ENCODE peak calls at places on chromosomes 11 and 22, in five cellular contexts. D is gastrocnemius medialis, G is A549, U is mucosa of descending colon, O is astrocyte of the spinal cord. B is an unnamed sample.

GRCh38 chr11:120569903-120570302 is 58.4 kb downstream of the GRIK4 start:
- DNase-seq in D (no peak), G (no peak), U (no peak), O (no peak), B (no peak)

GRCh38 chr11:102345923-102346322 is 1.1 kb upstream of the BIRC2 start:
- DNase-seq in D (no peak), G (no peak), U (no peak), O (peak), B (peak)

GRCh38 chr11:72856551-72857342 is 42.5 kb downstream of the ATG16L2 start:
- DNase-seq in D (no peak), G (no peak), U (no peak), O (peak), B (no peak)

GRCh38 chr11:11247576-11247975 is 105.5 kb downstream of the CSNK2A3 start:
- DNase-seq in D (no peak), G (no peak), U (no peak), O (no peak), B (no peak)

GRCh38 chr11:102846292-102846691 is 2.9 kb upstream of the MMP3 start:
- DNase-seq in D (no peak), G (no peak), U (no peak), O (no peak), B (no peak)

GRCh38 chr11:62535802-62536201 is 10.8 kb downstream of the AHNAK start:
- DNase-seq in D (no peak), G (no peak), U (no peak), O (no peak), B (no peak)

GRCh38 chr22:25388866-25389540 is 169.6 kb downstream of the CRYBB2 start:
- DNase-seq in D (no peak), G (no peak), U (peak), O (no peak), B (no peak)

GRCh38 chr22:17243524-17243923 is 24.3 kb upstream of the ADA2 start:
- DNase-seq in D (no peak), G (no peak), U (no peak), O (no peak), B (no peak)

GRCh38 chr11:2466869-2467694 is 22.3 kb downstream of the KCNQ1 start:
- DNase-seq in D (no peak), G (no peak), U (peak), O (no peak), B (no peak)

GRCh38 chr22:35537252-35537651 is 3.4 kb upstream of the RASD2 start:
- DNase-seq in D (no peak), G (no peak), U (no peak), O (no peak), B (no peak)

GRCh38 chr22:45867118-45867905 is 109.7 kb downstream of the WNT7B start:
- DNase-seq in D (no peak), G (no peak), U (no peak), O (no peak), B (peak)

GRCh38 chr22:30422481-30423295 is 2.9 kb upstream of the MTFP1 start:
- DNase-seq in D (peak), G (peak), U (peak), O (peak), B (no peak)

GRCh38 chr11:1924646-1925372 is 5.3 kb downstream of the TNNT3 start:
- DNase-seq in D (no peak), G (no peak), U (no peak), O (no peak), B (no peak)

GRCh38 chr11:118705796-118706545 is 26.5 kb upstream of the TREH start:
- DNase-seq in D (no peak), G (no peak), U (no peak), O (no peak), B (no peak)

GRCh38 chr11:75167617-75168016 is 16.7 kb downstream of the SLCO2B1 start:
- DNase-seq in D (no peak), G (no peak), U (no peak), O (no peak), B (no peak)

GRCh38 chr22:23079814-23080521 is 9.6 kb downstream of the GNAZ start:
- DNase-seq in D (peak), G (no peak), U (no peak), O (no peak), B (no peak)

GRCh38 chr11:10265936-10266335 is 28.1 kb downstream of the SBF2 start:
- DNase-seq in D (no peak), G (no peak), U (no peak), O (no peak), B (no peak)

GRCh38 chr22:35397095-35397904 is 2.6 kb upstream of the MCM5 start:
- DNase-seq in D (no peak), G (no peak), U (no peak), O (peak), B (no peak)

GRCh38 chr11:18684267-18684666 is 14.3 kb upstream of the TMEM86A start:
- DNase-seq in D (no peak), G (no peak), U (no peak), O (no peak), B (no peak)

GRCh38 chr22:50739894-50740293 is 1.9 kb downstream of the ACR start:
- DNase-seq in D (no peak), G (no peak), U (no peak), O (no peak), B (peak)

GRCh38 chr11:67530282-67530592 is 7.0 kb upstream of the CABP2 start:
- DNase-seq in D (no peak), G (no peak), U (no peak), O (no peak), B (no peak)

DNA sequence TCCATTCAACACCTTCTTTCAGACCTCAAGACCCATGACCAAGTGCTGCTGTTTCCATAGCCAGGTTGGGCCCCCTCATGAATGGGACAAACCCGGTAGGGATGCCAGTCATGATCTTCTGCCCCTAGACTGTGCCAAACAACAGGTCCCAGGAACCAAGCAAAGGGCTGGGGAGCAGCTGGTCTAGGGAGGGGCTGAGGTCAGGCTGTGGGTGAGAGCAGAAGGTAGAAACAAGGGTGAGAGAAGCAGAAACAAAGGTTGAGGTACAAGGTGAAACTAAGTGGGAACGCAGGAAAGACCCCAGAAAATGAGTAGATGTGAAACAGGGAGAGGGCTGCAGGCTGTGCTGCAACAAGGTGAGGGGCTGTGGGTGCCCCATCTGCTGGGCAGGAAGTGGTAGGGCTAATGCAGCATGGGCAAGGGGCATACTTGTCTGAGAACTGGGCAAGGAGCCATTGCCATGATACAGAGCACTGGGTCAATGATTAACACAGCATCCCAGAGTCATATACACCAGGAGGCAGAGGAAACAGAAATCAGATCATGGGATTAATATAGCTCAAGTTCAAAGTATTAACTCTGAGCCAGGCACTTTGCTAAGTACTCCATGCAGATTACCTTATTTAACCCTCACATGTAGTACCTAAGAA is 45.9 kb downstream of the SLC1A2 start:
- DNase-seq in D (no peak), G (peak), U (no peak), O (no peak), B (no peak)
- TF ChIP-seq CTCF in D (no peak), G (peak), U (no peak), O (no peak), B (no peak)

DNA sequence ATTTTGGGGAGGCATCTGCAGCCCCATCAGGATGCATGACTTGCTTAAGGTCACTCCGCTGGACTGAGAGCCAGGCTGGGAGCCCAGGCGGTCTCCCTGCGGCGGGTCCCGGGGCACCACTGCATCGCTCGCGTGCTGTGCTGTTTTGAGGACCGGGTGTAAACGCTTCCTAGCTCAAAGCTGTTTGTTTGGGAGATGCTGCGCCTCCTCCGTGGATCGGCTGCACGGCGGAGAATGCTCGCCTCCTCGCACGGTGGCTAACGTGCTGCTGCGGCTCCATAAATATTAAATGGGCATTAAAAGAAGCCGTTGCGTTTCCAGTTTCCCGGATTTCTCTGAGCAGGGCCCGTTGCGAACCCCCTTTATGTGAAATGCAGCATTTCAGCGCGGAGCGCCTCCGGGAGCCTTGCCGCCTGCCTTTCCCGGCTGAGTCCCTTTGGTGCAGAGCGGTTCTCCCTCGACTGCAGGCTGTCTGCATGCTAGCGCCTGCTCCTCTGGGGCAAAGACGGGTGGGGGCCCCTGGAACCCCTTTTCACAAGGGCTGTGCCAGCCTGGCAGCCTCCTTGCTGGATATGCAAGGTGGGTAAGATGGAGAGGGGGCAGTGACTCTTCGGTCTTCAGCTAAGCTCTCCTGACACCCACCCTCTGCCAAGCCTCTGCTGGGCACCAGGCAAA is 9.3 kb downstream of the MPPED1 start:
- DNase-seq in D (no peak), G (no peak), U (peak), O (no peak), B (no peak)
- TF ChIP-seq CTCF in D (no peak), G (no peak), U (no peak), O (no peak), B (no peak)

DNA sequence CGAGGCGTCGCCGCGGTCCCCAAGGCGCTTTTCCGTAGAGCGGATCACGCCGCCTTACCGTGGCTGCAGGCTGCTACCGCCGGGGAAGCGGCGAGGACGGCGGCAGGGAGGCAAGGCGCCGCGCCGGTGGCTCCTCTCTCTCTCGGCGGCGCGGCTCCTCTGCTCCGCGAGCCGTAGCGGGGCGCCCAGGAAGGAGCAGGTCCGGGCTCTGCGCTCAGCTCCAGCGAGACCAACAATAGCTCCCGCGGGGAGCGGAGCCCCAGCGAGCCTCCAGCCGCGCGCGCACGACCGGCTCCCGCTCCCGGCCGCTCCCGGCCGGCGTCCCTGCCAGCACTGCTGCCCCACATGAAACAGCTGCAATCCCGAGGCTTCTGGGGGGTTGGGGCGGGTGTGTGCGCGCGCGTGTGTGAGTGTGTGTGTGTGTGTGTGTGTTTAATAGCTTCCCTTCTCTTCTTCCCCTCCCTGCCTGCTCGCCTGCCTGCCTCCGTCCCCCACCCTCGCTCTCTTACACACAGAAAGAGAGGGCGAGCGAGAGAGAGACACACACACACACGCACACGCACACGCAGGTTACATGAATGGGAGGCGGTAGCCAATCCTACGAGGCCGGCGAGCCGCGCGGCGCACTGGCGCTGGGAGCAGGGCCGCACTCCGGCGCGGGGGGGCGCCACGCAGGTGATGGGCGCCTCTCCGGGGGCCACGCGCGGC is at the start of gene TENM4:
- DNase-seq in D (no peak), G (no peak), U (peak), O (peak), B (peak)
- TF ChIP-seq CTCF in D (no peak), G (no peak), U (no peak), O (peak), B (no peak)

GRCh38 chr11:13699870-13700269 is 31.4 kb downstream of the FAR1 start:
- DNase-seq in D (no peak), G (no peak), U (no peak), O (no peak), B (no peak)

GRCh38 chr11:13699041-13699440 is 30.6 kb downstream of the FAR1 start:
- DNase-seq in D (no peak), G (no peak), U (no peak), O (no peak), B (no peak)

GRCh38 chr11:13697710-13698109 is 29.2 kb downstream of the FAR1 start:
- DNase-seq in D (no peak), G (no peak), U (no peak), O (no peak), B (no peak)

GRCh38 chr11:13695886-13696285 is 27.4 kb downstream of the FAR1 start:
- DNase-seq in D (no peak), G (no peak), U (no peak), O (no peak), B (no peak)

GRCh38 chr11:13698147-13698546 is 29.7 kb downstream of the FAR1 start:
- DNase-seq in D (no peak), G (no peak), U (no peak), O (no peak), B (no peak)
- TF ChIP-seq CTCF in D (no peak), G (no peak), U (no peak), O (no peak), B (no peak)

B was measured in endothelial cell.